ENCODE peak calls at places on chromosomes 16 and 17, in five cellular contexts. E is RKO; X is KBM-7; H is stromal cell of bone marrow; U is naive thymus-derived CD8-positive, alpha-beta T cell. G is an unnamed sample.

GRCh38 chr17:2173005-2173404 is 118.1 kb downstream of the HIC1 start:
- DNase-seq in E (no peak), X (no peak), H (no peak), U (no peak), G (no peak)

GRCh38 chr17:16383216-16383615 is 2.3 kb downstream of the UBB start:
- DNase-seq in E (no peak), X (no peak), H (no peak), U (no peak), G (no peak)

GRCh38 chr17:46882666-46883065 is 31.3 kb downstream of the WNT9B start:
- DNase-seq in E (no peak), X (no peak), H (no peak), U (no peak), G (no peak)

GRCh38 chr16:285146-286055 is 2.4 kb downstream of the PDIA2 start:
- DNase-seq in E (no peak), X (no peak), H (no peak), U (no peak), G (no peak)

GRCh38 chr17:41733348-41734138 is 900 bp downstream of the HAP1 start:
- DNase-seq in E (no peak), X (no peak), H (no peak), U (no peak), G (no peak)

GRCh38 chr16:88882358-88883030 is 16.0 kb upstream of the PABPN1L start:
- DNase-seq in E (no peak), X (peak; percentile 47), H (no peak), U (no peak), G (no peak)

GRCh38 chr17:1736348-1737281 is 6.1 kb upstream of the SERPINF2 start:
- DNase-seq in E (no peak), X (peak; percentile 77), H (no peak), U (no peak), G (peak; percentile 60)

GRCh38 chr17:73261952-73262675 is 434 bp upstream of the CPSF4L start:
- DNase-seq in E (no peak), X (no peak), H (no peak), U (no peak), G (no peak)

GRCh38 chr17:81306898-81307510 is 11.9 kb upstream of the SLC38A10 start:
- DNase-seq in E (no peak), X (no peak), H (no peak), U (no peak), G (no peak)

G was measured in fibroblast of the conjunctiva.